ENCODE peak calls at places on chromosomes 11 and 22, in six cellular contexts. X is Right ventricle myocardium inferior; R is mesenteric fat pad; L is OCI-LY7; G is activated CD4-positive, CD25-positive, alpha-beta regulatory T cell treated with anti-CD3 and anti-CD28 coated beads, Interleukin-2, amount 50 U/mL, for 16 hours; E is HEK293T. N is an unnamed sample.

GRCh38 chr22:17570851-17571631 is 7.7 kb downstream of the SLC25A18 start:
- DNase-seq in X (peak), R (no peak), L (no peak), G (no peak), E (no peak), N (no peak)

GRCh38 chr11:68128682-68129327 is 7.6 kb upstream of the CHKA start:
- DNase-seq in X (no peak), R (no peak), L (no peak), G (no peak), E (no peak), N (no peak)

GRCh38 chr11:38791346-38791961 is 2193.4 kb upstream of the RAG2 start:
- DNase-seq in X (no peak), R (no peak), L (peak), G (no peak), E (peak), N (no peak)

GRCh38 chr22:49322861-49323622 is 504.6 kb downstream of the BRD1 start:
- DNase-seq in X (no peak), R (peak), L (no peak), G (no peak), E (no peak), N (no peak)

GRCh38 chr11:34907934-34908593 is 8.1 kb downstream of the APIP start:
- DNase-seq in X (no peak), R (no peak), L (no peak), G (no peak), E (no peak), N (no peak)

GRCh38 chr11:106070606-106071005 is 6.5 kb downstream of the KBTBD3 start:
- DNase-seq in X (no peak), R (no peak), L (no peak), G (no peak), E (no peak), N (no peak)

GRCh38 chr11:102799656-102800339 is 1.8 kb upstream of the MMP1 start:
- DNase-seq in X (no peak), R (no peak), L (no peak), G (no peak), E (no peak), N (no peak)

GRCh38 chr11:121961228-121961860 is 154.7 kb downstream of the BLID start:
- DNase-seq in X (no peak), R (no peak), L (no peak), G (no peak), E (no peak), N (no peak)

GRCh38 chr11:94762208-94762607 is 5.9 kb upstream of the AMOTL1 start:
- DNase-seq in X (no peak), R (no peak), L (peak), G (no peak), E (no peak), N (no peak)

GRCh38 chr11:119091966-119092879 is 7.5 kb downstream of the HMBS start:
- DNase-seq in X (no peak), R (no peak), L (peak), G (no peak), E (no peak), N (no peak)

GRCh38 chr11:69934861-69935494 is 115.8 kb upstream of the FGF3 start:
- DNase-seq in X (no peak), R (peak), L (no peak), G (no peak), E (no peak), N (no peak)

GRCh38 chr11:86209806-86210657 is 34.5 kb upstream of the EED start:
- DNase-seq in X (no peak), R (no peak), L (no peak), G (no peak), E (no peak), N (no peak)

GRCh38 chr22:44448271-44448780 is 49.7 kb downstream of the RTL6 start:
- DNase-seq in X (peak), R (peak), L (no peak), G (no peak), E (no peak), N (peak)

GRCh38 chr11:108545909-108546501 is 47.6 kb downstream of the EXPH5 start:
- DNase-seq in X (no peak), R (no peak), L (no peak), G (no peak), E (no peak), N (no peak)

GRCh38 chr11:61893981-61894380 is 2.6 kb upstream of the FADS3 start:
- DNase-seq in X (no peak), R (no peak), L (no peak), G (no peak), E (no peak), N (no peak)

GRCh38 chr11:103483996-103484395 is 374.8 kb downstream of the DYNC2H1 start:
- DNase-seq in X (no peak), R (no peak), L (no peak), G (no peak), E (no peak), N (no peak)

GRCh38 chr11:20089796-20090653 is 70.2 kb downstream of the DBX1 start:
- DNase-seq in X (no peak), R (no peak), L (no peak), G (no peak), E (no peak), N (no peak)

GRCh38 chr11:111049131-111049530 is 196.4 kb upstream of the POU2AF2 start:
- DNase-seq in X (no peak), R (no peak), L (no peak), G (no peak), E (no peak), N (no peak)

GRCh38 chr22:30116362-30117117 is 36.3 kb downstream of the HORMAD2 start:
- DNase-seq in X (no peak), R (no peak), L (no peak), G (no peak), E (no peak), N (no peak)

GRCh38 chr11:11876458-11876857 is 34.7 kb downstream of the USP47 start:
- DNase-seq in X (no peak), R (no peak), L (no peak), G (no peak), E (peak), N (no peak)

GRCh38 chr11:69008774-69009440 is 4.1 kb downstream of the MRGPRF start:
- DNase-seq in X (peak), R (no peak), L (no peak), G (no peak), E (peak), N (peak)

GRCh38 chr11:128525411-128526243 is 61.7 kb downstream of the ETS1 start:
- DNase-seq in X (no peak), R (no peak), L (no peak), G (no peak), E (no peak), N (no peak)

GRCh38 chr11:11537372-11537771 is 84.4 kb downstream of the GALNT18 start:
- DNase-seq in X (no peak), R (no peak), L (no peak), G (no peak), E (no peak), N (no peak)

GRCh38 chr22:42949159-42949558 is 65.8 kb downstream of the PACSIN2 start:
- DNase-seq in X (no peak), R (no peak), L (no peak), G (no peak), E (no peak), N (no peak)

GRCh38 chr11:116601734-116602636 is 170.8 kb downstream of the BUD13 start:
- DNase-seq in X (no peak), R (peak), L (no peak), G (no peak), E (no peak), N (no peak)

GRCh38 chr11:77259681-77260080 is 41.8 kb downstream of the GDPD4 start:
- DNase-seq in X (no peak), R (no peak), L (no peak), G (no peak), E (no peak), N (no peak)

GRCh38 chr22:49577168-49578060 is 250.3 kb downstream of the BRD1 start:
- DNase-seq in X (no peak), R (peak), L (no peak), G (no peak), E (no peak), N (no peak)

GRCh38 chr22:50481440-50482106 is at the start of gene ADM2:
- DNase-seq in X (no peak), R (no peak), L (peak), G (no peak), E (no peak), N (no peak)

GRCh38 chr22:37233751-37234631 is 10.1 kb downstream of the RAC2 start:
- DNase-seq in X (no peak), R (no peak), L (no peak), G (no peak), E (no peak), N (no peak)

GRCh38 chr22:19466126-19466716 is 12.8 kb downstream of the UFD1 start:
- DNase-seq in X (no peak), R (no peak), L (no peak), G (no peak), E (no peak), N (no peak)

GRCh38 chr22:25193548-25193947 is 6.1 kb upstream of the CRYBB3 start:
- DNase-seq in X (no peak), R (no peak), L (peak), G (no peak), E (no peak), N (no peak)

GRCh38 chr11:47130541-47130940 is 46.1 kb downstream of the ARFGAP2 start:
- DNase-seq in X (no peak), R (no peak), L (no peak), G (no peak), E (no peak), N (no peak)

GRCh38 chr11:5679811-5680210 is 5.1 kb downstream of the TRIM5 start:
- DNase-seq in X (no peak), R (no peak), L (no peak), G (no peak), E (no peak), N (no peak)

GRCh38 chr11:94145916-94146315 is 17.3 kb downstream of the PANX1 start:
- DNase-seq in X (no peak), R (no peak), L (no peak), G (no peak), E (no peak), N (no peak)

GRCh38 chr11:90847268-90847886 is 624.5 kb upstream of the CHORDC1 start:
- DNase-seq in X (no peak), R (no peak), L (no peak), G (no peak), E (no peak), N (no peak)

GRCh38 chr11:28289444-28289843 is 181.3 kb downstream of the METTL15 start:
- DNase-seq in X (no peak), R (no peak), L (no peak), G (no peak), E (no peak), N (no peak)

GRCh38 chr22:50670914-50671538 is 1.6 kb upstream of the SHANK3 start:
- DNase-seq in X (no peak), R (no peak), L (no peak), G (no peak), E (peak), N (no peak)

GRCh38 chr11:84165139-84165538 is 879.0 kb upstream of the CCDC90B start:
- DNase-seq in X (no peak), R (no peak), L (no peak), G (no peak), E (no peak), N (no peak)

GRCh38 chr11:64996710-64997380 is at the start of gene BATF2:
- DNase-seq in X (peak), R (no peak), L (peak), G (no peak), E (peak), N (no peak)

GRCh38 chr11:124538019-124538418 is 5.4 kb downstream of the OR8B12 start:
- DNase-seq in X (no peak), R (no peak), L (no peak), G (no peak), E (no peak), N (no peak)